ENCODE peak calls at places on chromosomes 6 and 20, in six cellular contexts. N is hepatocyte, J is HCT116, C is PC-3, P is neural progenitor cell, F is MM.1S. U is an unnamed sample.

GRCh38 chr6:42618686-42619085 is 54.9 kb downstream of the UBR2 start:
- DNase-seq in N (no peak), J (no peak), C (peak), P (no peak), F (no peak), U (peak)

GRCh38 chr6:22471746-22472145 is 97.6 kb upstream of the HDGFL1 start:
- DNase-seq in N (no peak), J (no peak), C (no peak), P (no peak), F (no peak), U (no peak)

GRCh38 chr20:18857640-18858039 is 44.1 kb downstream of the SCP2D1 start:
- DNase-seq in N (no peak), J (no peak), C (peak), P (no peak), F (no peak), U (no peak)

GRCh38 chr6:21914121-21914973 is 320.8 kb downstream of the SOX4 start:
- DNase-seq in N (peak), J (no peak), C (no peak), P (no peak), F (no peak), U (no peak)

GRCh38 chr6:53938810-53939209 is 144.0 kb downstream of the LRRC1 start:
- DNase-seq in N (no peak), J (no peak), C (peak), P (no peak), F (no peak), U (no peak)

GRCh38 chr6:186221-186965 is 105.9 kb upstream of the DUSP22 start:
- DNase-seq in N (peak), J (no peak), C (no peak), P (no peak), F (no peak), U (no peak)

GRCh38 chr20:60008130-60008808 is 50.0 kb downstream of the CDH26 start:
- DNase-seq in N (no peak), J (no peak), C (no peak), P (no peak), F (no peak), U (no peak)

GRCh38 chr20:61924211-61924857 is 141.3 kb downstream of the TAF4 start:
- DNase-seq in N (no peak), J (no peak), C (no peak), P (no peak), F (no peak), U (no peak)

GRCh38 chr6:90294989-90295853 is 1.4 kb downstream of the BACH2 start:
- DNase-seq in N (peak), J (no peak), C (peak), P (peak), F (peak), U (peak)

GRCh38 chr20:14234666-14235295 is 102.6 kb downstream of the FLRT3 start:
- DNase-seq in N (no peak), J (no peak), C (peak), P (no peak), F (no peak), U (no peak)

GRCh38 chr6:41161851-41162552 is 914 bp downstream of the TREM2 start:
- DNase-seq in N (no peak), J (no peak), C (no peak), P (no peak), F (no peak), U (no peak)

GRCh38 chr6:16514249-16514648 is 247.0 kb downstream of the ATXN1 start:
- DNase-seq in N (peak), J (no peak), C (peak), P (peak), F (no peak), U (peak)

GRCh38 chr6:106547961-106548453 is 81.3 kb downstream of the RTN4IP1 start:
- DNase-seq in N (peak), J (no peak), C (peak), P (no peak), F (no peak), U (peak)

GRCh38 chr20:14288341-14289330 is 48.8 kb downstream of the FLRT3 start:
- DNase-seq in N (peak), J (peak), C (peak), P (no peak), F (no peak), U (no peak)

GRCh38 chr6:77292564-77293546 is 170.4 kb downstream of the HTR1B start:
- DNase-seq in N (peak), J (peak), C (peak), P (no peak), F (no peak), U (no peak)

GRCh38 chr6:23365732-23366131 is 760.3 kb upstream of the NRSN1 start:
- DNase-seq in N (no peak), J (no peak), C (no peak), P (no peak), F (no peak), U (no peak)

GRCh38 chr6:82818727-82819126 is 246.9 kb downstream of the UBE3D start:
- DNase-seq in N (no peak), J (no peak), C (peak), P (no peak), F (no peak), U (no peak)

GRCh38 chr6:169911264-169912263 is 160.1 kb downstream of the ERMARD start:
- DNase-seq in N (no peak), J (no peak), C (no peak), P (no peak), F (no peak), U (no peak)

GRCh38 chr20:18224968-18225568 is 63.3 kb upstream of the ZNF133 start:
- DNase-seq in N (peak), J (peak), C (peak), P (peak), F (no peak), U (peak)

GRCh38 chr6:94443701-94444100 is 1024.3 kb upstream of the EPHA7 start:
- DNase-seq in N (no peak), J (no peak), C (no peak), P (no peak), F (no peak), U (no peak)

GRCh38 chr6:48074368-48074767 is 36.6 kb downstream of the PTCHD4 start:
- DNase-seq in N (no peak), J (no peak), C (no peak), P (peak), F (no peak), U (no peak)

GRCh38 chr6:92848901-92849300 is 570.5 kb downstream of the EPHA7 start:
- DNase-seq in N (no peak), J (no peak), C (no peak), P (no peak), F (no peak), U (peak)

GRCh38 chr6:153778216-153778615 is 260.8 kb upstream of the OPRM1 start:
- DNase-seq in N (no peak), J (no peak), C (no peak), P (no peak), F (no peak), U (no peak)

GRCh38 chr20:47876348-47877056 is 91.2 kb upstream of the SULF2 start:
- DNase-seq in N (no peak), J (no peak), C (no peak), P (no peak), F (no peak), U (no peak)
- TF ChIP-seq EZH2 in N (no peak), J (no peak), C (no peak), P (no peak), F (no peak), U (no peak)

GRCh38 chr6:73798592-73798991 is 102.6 kb downstream of the CD109 start:
- DNase-seq in N (peak), J (peak), C (peak), P (no peak), F (no peak), U (peak)

GRCh38 chr6:73790572-73790971 is 94.6 kb downstream of the CD109 start:
- DNase-seq in N (no peak), J (no peak), C (no peak), P (peak), F (no peak), U (no peak)

GRCh38 chr6:73797861-73798260 is 101.9 kb downstream of the CD109 start:
- DNase-seq in N (no peak), J (no peak), C (no peak), P (no peak), F (no peak), U (no peak)

GRCh38 chr6:73796881-73797280 is 100.9 kb downstream of the CD109 start:
- DNase-seq in N (no peak), J (no peak), C (no peak), P (no peak), F (no peak), U (no peak)

DNA sequence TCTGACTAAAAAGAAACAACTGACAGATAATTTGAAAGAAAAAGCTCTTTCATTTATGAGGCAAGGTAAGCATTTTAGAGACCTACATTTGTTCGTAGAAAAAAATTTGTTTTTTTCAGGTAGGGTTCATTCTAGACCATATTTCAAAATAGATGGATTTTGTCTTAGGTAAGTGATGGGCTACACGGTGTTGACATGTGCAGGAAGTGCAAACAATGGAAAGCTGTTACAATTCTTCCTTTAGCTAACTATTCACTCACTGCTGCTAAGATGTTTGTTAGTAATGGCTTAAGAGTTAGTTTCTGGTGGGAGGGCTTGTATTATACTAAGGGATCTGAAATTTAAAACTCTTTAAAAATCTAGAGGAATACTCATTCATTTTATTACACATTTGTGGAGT is 96.7 kb downstream of the CD109 start:
- DNase-seq in N (no peak), J (no peak), C (no peak), P (no peak), F (no peak), U (no peak)
- TF ChIP-seq CTCF in N (no peak), J (no peak), C (no peak), P (no peak), F (no peak), U (no peak)

GRCh38 chr20:64152906-64153305 is 11.3 kb upstream of the MYT1 start:
- DNase-seq in N (no peak), J (no peak), C (no peak), P (no peak), F (no peak), U (no peak)

GRCh38 chr20:64149809-64150560 is 14.3 kb upstream of the MYT1 start:
- DNase-seq in N (no peak), J (no peak), C (no peak), P (no peak), F (no peak), U (no peak)

GRCh38 chr20:64151634-64152530 is 12.4 kb upstream of the MYT1 start:
- DNase-seq in N (no peak), J (peak), C (peak), P (peak), F (no peak), U (peak)

GRCh38 chr20:64149141-64149540 is 15.1 kb upstream of the MYT1 start:
- DNase-seq in N (no peak), J (no peak), C (no peak), P (no peak), F (no peak), U (no peak)

GRCh38 chr20:64150756-64151633 is 13.3 kb upstream of the MYT1 start:
- DNase-seq in N (no peak), J (no peak), C (no peak), P (no peak), F (no peak), U (no peak)
- TF ChIP-seq EZH2phosphoT487 in N (no peak), J (no peak), C (no peak), P (no peak), F (no peak), U (no peak)

GRCh38 chr6:43983632-43984031 is 143.6 kb downstream of the MRPL14 start:
- DNase-seq in N (no peak), J (no peak), C (no peak), P (no peak), F (no peak), U (no peak)
- TF ChIP-seq EZH2 in N (no peak), J (no peak), C (no peak), P (no peak), F (no peak), U (no peak)

DNA sequence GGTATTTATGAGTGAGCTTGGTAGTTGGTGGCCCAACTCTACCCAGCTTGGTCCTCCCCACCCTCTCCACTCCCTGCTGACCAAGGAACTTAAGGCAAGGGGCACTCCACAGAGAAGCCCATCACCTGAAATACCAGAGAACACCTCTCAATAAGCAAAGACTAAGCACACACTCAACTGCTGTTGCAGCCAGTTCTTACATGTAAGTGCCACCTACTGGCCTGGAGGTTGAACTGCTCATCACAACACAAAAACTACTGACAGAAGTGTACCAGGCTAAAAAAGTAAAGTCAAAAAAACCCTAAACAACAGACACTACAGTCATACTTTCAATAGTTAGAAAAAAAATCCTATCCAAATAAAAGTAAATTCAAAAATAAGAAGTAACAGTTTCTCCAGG is 146.2 kb downstream of the FAM83B start:
- DNase-seq in N (no peak), J (no peak), C (no peak), P (peak), F (peak), U (peak)
- TF ChIP-seq CTCF in N (peak), J (peak), C (peak), P (peak), F (peak), U (peak)

DNA sequence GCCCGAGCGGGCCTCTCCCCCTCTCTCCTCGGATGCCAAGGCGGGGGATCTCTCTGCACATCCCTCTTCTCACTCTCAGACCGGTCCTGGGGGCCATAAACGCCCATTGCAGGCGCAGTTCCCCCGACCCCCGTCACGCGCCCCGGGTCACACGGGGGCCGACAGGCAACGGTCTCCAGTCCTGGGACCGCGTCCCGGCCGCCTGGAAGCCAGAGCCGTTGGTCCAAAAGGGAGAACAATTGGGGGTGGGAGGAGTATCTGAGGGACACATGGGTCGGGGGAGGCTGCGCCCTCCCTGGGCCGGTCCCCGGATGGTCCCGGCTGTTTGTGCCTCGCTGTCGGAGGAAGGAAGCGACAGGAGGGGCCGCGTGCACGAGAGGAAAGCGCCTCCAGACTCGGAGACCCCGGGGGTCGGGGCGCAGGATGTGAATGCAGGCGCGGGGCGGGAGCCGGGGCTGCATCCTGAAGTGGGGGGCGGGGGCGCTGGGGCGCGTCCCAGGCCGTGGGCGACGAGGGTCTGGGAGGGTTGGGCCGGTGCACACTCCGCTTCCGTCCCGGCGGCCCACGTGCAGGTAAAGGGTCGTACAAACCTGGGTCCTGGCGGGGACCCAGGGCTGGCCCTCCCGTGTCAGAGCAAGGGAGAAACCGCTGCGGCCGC is 903 bp downstream of the SLC4A11 start:
- DNase-seq in N (no peak), J (no peak), C (no peak), P (peak), F (no peak), U (peak)
- TF ChIP-seq EZH2phosphoT487 in N (peak), J (no peak), C (no peak), P (peak), F (no peak), U (no peak)

DNA sequence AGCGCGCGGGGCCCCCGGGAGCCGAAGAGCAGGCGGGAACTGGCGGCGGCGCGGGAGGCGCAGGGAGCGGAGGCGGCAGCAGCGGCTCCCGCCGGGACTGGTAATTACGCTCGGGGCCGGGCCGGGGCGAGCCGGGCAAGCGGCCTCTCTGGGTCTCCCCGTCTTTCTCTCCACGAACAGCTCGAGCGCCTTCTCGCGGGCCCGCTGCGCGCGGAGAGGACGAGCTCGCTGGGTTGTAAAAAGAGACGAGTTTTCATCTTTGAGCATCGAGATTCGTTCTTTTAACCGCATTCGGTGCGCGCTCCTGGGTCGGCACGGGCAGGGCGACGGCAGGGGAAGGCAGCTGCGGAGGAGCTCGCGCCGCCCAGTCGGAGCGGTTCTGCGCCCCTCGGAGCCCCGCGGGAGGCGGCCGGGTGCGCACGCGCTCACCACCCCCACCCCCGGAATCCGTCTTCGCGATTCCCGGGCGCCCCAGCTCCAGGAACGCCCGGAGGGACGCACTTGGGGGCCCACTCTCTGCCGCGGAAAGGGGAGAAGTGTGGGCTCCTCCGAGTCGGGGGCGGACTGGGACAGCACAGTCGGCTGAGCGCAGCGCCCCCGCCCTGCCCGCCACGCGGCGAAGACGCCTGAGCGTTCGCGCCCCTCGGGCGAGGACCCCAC is 38.0 kb downstream of the YTHDF1 start:
- DNase-seq in N (no peak), J (no peak), C (no peak), P (peak), F (no peak), U (no peak)
- TF ChIP-seq EZH2 in N (peak), J (no peak), C (peak), P (peak), F (no peak), U (peak)

DNA sequence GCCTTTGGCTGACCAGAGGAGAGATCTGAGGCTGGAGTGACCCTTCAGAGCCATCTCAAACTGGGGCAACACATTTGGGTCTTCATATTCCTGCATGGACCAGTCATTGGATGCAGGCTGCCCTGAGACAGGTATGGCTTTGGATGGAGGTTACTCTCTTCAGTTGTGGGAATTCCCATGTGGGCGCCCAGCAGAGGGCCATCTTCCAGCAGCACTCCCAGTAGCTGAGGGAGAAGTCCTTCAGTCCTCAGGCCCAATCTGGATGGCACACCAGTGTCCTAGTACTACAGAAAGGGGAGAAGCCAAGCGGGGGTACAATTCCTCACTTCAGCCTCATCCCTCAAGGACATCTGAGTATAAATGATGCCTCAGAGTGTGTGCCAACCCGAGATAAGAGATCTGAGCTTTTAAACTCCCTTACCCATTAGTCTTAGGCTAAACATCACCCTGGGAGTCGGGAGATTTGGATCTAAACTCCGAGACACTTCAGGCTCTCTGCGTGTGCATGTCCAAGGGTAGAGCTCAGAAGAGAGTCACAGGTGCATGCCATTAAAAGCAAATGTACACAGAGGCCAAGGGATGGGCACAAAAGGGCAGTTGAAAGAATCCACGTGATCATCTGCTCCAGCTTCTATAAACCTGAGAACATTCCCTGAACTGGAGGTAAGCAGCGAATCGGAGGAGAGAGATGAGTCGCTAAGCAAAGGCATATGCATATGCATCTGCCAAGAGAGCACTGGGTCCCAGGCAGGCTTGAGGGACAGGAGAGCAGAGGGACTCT is 204.6 kb downstream of the CD83 start:
- DNase-seq in N (peak), J (peak), C (peak), P (peak), F (no peak), U (peak)
- TF ChIP-seq CTCF in N (no peak), J (peak), C (peak), P (peak), F (no peak), U (peak)

GRCh38 chr20:6395695-6396094 is 272.9 kb upstream of the FERMT1 start:
- DNase-seq in N (no peak), J (no peak), C (peak), P (no peak), F (no peak), U (no peak)

GRCh38 chr20:6402026-6402425 is 279.2 kb upstream of the FERMT1 start:
- DNase-seq in N (no peak), J (no peak), C (no peak), P (no peak), F (no peak), U (no peak)

GRCh38 chr20:6397115-6397514 is 274.3 kb upstream of the FERMT1 start:
- DNase-seq in N (no peak), J (no peak), C (no peak), P (no peak), F (no peak), U (peak)
- TF ChIP-seq EZH2phosphoT487 in N (no peak), J (no peak), C (no peak), P (no peak), F (no peak), U (no peak)

U was measured in GM23338.